ENCODE peak calls at places on chromosomes 2 and 18, in four cellular contexts. One of them, this sample, is unnamed.

GRCh38 chr18:6948656-6949055 is 168.9 kb downstream of the LAMA1 start:
- DNase-seq in A549: no peak
- DNase-seq in body of pancreas: no peak
- DNase-seq in suprapubic skin: no peak
- DNase-seq in this sample: no peak

GRCh38 chr2:55204536-55204935 is 27.6 kb downstream of the CLHC1 start:
- DNase-seq in A549: no peak
- DNase-seq in body of pancreas: no peak
- DNase-seq in suprapubic skin: no peak
- DNase-seq in this sample: no peak

GRCh38 chr2:38731090-38731489 is 20.1 kb downstream of the SRSF7 start:
- DNase-seq in A549: no peak
- DNase-seq in body of pancreas: no peak
- DNase-seq in suprapubic skin: no peak
- DNase-seq in this sample: no peak

GRCh38 chr2:64626146-64626809 is 27.4 kb downstream of the SERTAD2 start:
- DNase-seq in A549: no peak
- DNase-seq in body of pancreas: no peak
- DNase-seq in suprapubic skin: no peak
- DNase-seq in this sample: peak

GRCh38 chr2:8389373-8390108 is 292.3 kb upstream of the ID2 start:
- DNase-seq in A549: no peak
- DNase-seq in body of pancreas: no peak
- DNase-seq in suprapubic skin: no peak
- DNase-seq in this sample: no peak

GRCh38 chr2:190136259-190136658 is 73.7 kb upstream of the MSTN start:
- DNase-seq in A549: peak
- DNase-seq in body of pancreas: no peak
- DNase-seq in suprapubic skin: no peak
- DNase-seq in this sample: no peak

GRCh38 chr18:49368876-49369440 is 91.5 kb downstream of the DYM start:
- DNase-seq in A549: no peak
- DNase-seq in body of pancreas: peak
- DNase-seq in suprapubic skin: no peak
- DNase-seq in this sample: peak

GRCh38 chr2:226892729-226893128 is 56.9 kb downstream of the RHBDD1 start:
- DNase-seq in A549: no peak
- DNase-seq in body of pancreas: no peak
- DNase-seq in suprapubic skin: no peak
- DNase-seq in this sample: no peak

GRCh38 chr2:174919886-174920595 is 85.1 kb downstream of the CHN1 start:
- DNase-seq in A549: no peak
- DNase-seq in body of pancreas: no peak
- DNase-seq in suprapubic skin: no peak
- DNase-seq in this sample: no peak

GRCh38 chr2:19607400-19607799 is 249.0 kb upstream of the OSR1 start:
- DNase-seq in A549: peak
- DNase-seq in body of pancreas: no peak
- DNase-seq in suprapubic skin: no peak
- DNase-seq in this sample: no peak
- H3K27ac ChIP-seq in A549: peak
- H3K27ac ChIP-seq in body of pancreas: no peak
- H3K27ac ChIP-seq in suprapubic skin: no peak
- H3K27ac ChIP-seq in this sample: no peak

DNA sequence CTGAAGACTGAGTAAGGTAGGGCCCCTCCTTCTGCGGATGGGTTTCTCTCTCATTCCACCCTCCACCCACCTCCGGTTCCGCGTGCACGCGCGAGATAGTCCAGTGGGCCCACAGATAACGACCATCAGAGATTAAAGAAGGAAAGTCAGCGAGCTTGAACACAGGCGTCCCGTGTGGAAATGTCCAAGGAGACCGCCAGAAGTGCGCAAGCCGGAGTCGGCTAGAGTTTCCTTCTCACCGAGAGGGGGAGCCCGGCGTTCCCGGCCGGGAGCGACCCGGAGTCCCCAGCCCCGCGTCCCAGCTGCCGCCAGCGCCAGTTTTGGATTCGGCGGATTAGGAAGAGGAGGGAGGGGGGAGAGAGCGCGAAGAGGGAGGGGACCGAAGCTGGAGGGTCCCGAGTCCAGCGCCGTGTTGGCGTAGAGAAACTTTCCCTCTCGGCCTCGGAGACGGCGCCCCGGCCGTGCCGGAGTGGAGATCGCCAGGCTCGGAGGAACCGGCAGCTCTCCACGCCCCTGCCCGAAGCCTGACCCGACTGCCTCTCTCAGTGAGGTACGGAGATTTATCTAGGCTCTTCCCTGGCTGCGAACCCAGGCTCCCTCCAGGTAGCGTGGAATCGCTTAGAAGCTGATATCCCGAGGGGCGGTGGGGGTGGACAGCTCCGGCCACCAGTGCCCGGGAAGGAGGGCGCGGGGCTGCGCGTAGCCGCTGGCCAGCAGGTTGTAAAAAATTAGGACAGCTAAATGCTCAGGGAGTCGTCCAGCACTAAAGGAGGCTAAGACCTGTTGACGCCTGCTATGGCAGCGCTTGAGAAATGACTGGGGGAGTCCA is at the start of gene GULP1:
- DNase-seq in A549: peak
- DNase-seq in body of pancreas: peak
- DNase-seq in suprapubic skin: peak
- DNase-seq in this sample: peak
- TF ChIP-seq POLR2A in A549: peak
- TF ChIP-seq POLR2A in body of pancreas: peak
- TF ChIP-seq POLR2A in suprapubic skin: no peak
- TF ChIP-seq POLR2A in this sample: no peak

GRCh38 chr2:173612354-173612753 is 257.7 kb downstream of the CDCA7 start:
- DNase-seq in A549: no peak
- DNase-seq in body of pancreas: no peak
- DNase-seq in suprapubic skin: no peak
- DNase-seq in this sample: no peak
- TF ChIP-seq CTCF in A549: no peak
- TF ChIP-seq CTCF in body of pancreas: no peak
- TF ChIP-seq CTCF in suprapubic skin: no peak
- TF ChIP-seq CTCF in this sample: no peak

DNA sequence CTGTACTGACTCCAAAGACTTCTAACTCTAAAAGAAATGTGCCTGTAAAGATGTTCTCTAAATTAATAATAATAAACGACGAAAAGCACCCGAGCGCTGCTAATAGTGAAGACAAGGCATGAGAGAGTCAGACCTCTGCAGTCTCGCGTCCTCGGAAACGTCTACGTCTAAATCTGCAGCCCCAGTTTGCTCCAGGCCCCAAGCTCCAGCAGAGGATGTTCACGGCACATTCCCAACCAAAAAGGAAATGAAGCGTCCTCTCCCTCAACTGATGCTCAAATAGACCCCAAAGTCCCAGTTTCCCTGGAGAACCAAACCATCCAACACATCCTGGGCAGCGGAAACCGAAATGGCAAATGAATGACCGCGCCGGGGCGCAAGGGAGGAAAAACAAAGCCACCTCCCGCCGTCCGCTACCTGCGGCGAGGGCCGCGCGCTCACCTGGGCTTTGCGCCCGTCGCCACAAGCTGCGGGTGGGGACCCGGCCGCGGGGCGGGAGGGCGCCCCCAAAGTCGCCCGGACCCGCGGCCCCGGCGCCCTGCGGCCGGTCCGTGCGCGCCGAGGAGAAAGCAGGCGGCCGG is 47.1 kb upstream of the CCDC150 start:
- DNase-seq in A549: peak
- DNase-seq in body of pancreas: peak
- DNase-seq in suprapubic skin: no peak
- DNase-seq in this sample: peak
- H3K27ac ChIP-seq in A549: peak
- H3K27ac ChIP-seq in body of pancreas: no peak
- H3K27ac ChIP-seq in suprapubic skin: peak
- H3K27ac ChIP-seq in this sample: no peak

GRCh38 chr2:10042301-10043161 is 819 bp upstream of the KLF11 start:
- DNase-seq in A549: no peak
- DNase-seq in body of pancreas: peak
- DNase-seq in suprapubic skin: peak
- DNase-seq in this sample: peak

GRCh38 chr2:10045561-10046355 is 2.4 kb downstream of the KLF11 start:
- DNase-seq in A549: no peak
- DNase-seq in body of pancreas: peak
- DNase-seq in suprapubic skin: no peak
- DNase-seq in this sample: peak

GRCh38 chr2:10041711-10042110 is 1.6 kb upstream of the KLF11 start:
- DNase-seq in A549: no peak
- DNase-seq in body of pancreas: no peak
- DNase-seq in suprapubic skin: no peak
- DNase-seq in this sample: no peak

GRCh38 chr2:10043906-10044601 is 704 bp downstream of the KLF11 start:
- DNase-seq in A549: peak
- DNase-seq in body of pancreas: peak
- DNase-seq in suprapubic skin: peak
- DNase-seq in this sample: peak

DNA sequence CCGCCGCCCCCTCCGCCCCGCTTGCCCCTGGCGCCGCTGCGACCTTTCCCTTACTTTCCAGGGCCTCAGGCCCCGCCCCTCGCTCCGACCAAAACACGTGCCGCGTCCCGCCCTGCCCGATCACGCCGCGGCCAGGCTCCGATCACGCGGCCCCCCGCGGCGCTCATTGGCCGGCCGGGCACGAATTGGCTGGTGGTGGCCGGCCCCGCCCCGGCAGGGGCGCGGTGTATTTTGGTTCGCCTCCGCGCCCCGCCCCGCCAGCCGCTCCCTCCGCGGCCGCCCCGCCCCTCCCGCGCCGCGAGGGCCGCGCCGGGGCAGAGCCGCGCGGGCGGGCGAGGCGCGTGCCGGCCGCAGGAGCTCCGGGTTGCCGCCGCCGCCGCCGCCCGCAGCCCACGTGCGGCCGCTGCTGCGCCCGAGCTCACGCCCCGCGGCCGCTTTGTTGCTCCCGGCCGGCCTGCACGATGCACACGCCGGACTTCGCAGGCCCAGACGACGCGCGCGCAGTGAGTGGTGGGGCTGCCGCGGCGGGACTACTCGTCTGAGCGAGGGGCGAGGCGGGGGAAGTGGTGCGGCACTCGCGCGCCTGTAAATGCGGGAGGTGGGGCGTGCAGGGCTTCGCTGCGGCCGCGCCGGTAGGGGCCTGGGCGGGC is at the start of gene KLF11:
- DNase-seq in A549: peak
- DNase-seq in body of pancreas: peak
- DNase-seq in suprapubic skin: peak
- DNase-seq in this sample: peak
- TF ChIP-seq POLR2A in A549: no peak
- TF ChIP-seq POLR2A in body of pancreas: no peak
- TF ChIP-seq POLR2A in suprapubic skin: peak
- TF ChIP-seq POLR2A in this sample: peak

GRCh38 chr2:37180006-37180639 is 8.3 kb downstream of the SULT6B1 start:
- DNase-seq in A549: no peak
- DNase-seq in body of pancreas: no peak
- DNase-seq in suprapubic skin: no peak
- DNase-seq in this sample: no peak
- TF ChIP-seq CTCF in A549: no peak
- TF ChIP-seq CTCF in body of pancreas: no peak
- TF ChIP-seq CTCF in suprapubic skin: no peak
- TF ChIP-seq CTCF in this sample: no peak

GRCh38 chr2:116061023-116061422 is 1618.6 kb downstream of the DPP10 start:
- DNase-seq in A549: no peak
- DNase-seq in body of pancreas: no peak
- DNase-seq in suprapubic skin: no peak
- DNase-seq in this sample: no peak
- H3K27ac ChIP-seq in A549: no peak
- H3K27ac ChIP-seq in body of pancreas: no peak
- H3K27ac ChIP-seq in suprapubic skin: no peak
- H3K27ac ChIP-seq in this sample: no peak

DNA sequence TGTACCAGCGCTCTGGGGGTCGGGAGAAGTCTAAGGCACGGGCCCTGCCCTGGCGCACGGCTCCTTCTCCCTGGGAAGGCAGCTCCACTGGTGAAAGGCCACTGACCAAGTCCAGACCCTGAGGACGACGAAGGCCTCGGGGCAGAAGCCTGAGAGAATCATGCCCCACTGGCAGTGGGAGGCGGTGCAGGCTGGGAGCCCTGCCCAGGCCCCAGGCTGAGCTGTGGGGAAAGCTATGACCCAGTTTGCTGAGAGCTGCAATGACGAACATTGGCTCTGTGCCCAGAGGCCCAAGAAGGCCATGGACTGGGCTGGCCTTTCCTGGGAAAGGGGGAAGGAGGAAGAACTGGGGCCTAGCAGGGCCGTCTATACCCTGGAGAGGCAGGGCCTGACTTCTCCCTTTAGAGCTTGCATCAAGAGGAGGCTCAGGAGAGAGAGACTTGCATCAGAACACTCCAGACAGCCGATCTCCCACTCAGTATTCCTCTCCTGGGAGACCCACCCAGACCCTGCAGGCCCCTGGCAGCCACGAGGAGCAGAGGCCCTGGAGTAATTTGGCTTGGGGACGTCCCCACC is 32.9 kb downstream of the HS1BP3 start:
- DNase-seq in A549: peak
- DNase-seq in body of pancreas: peak
- DNase-seq in suprapubic skin: peak
- DNase-seq in this sample: peak
- TF ChIP-seq POLR2A in A549: peak
- TF ChIP-seq POLR2A in body of pancreas: peak
- TF ChIP-seq POLR2A in suprapubic skin: peak
- TF ChIP-seq POLR2A in this sample: peak